ENCODE peak calls at places on chromosomes 2 and 18, in eight cellular contexts. Z is HCT116, U is suprapubic skin, J is tibial artery, Q is uterus, C is hepatocyte, S is PC-9, W is MM.1S. A is an unnamed sample.
A peak's percentile ranks its signal among the peaks of the same experiment; 100 is the strongest.

GRCh38 chr2:119704670-119705120 is 25.7 kb downstream of the TMEM177 start:
- DNase-seq in U (no peak), C (no peak), J (no peak), S (no peak), Z (no peak), Q (no peak), W (no peak), A (no peak)

GRCh38 chr2:3807853-3808252 is 104.5 kb downstream of the DCDC2C start:
- DNase-seq in Q (no peak), U (no peak), Z (no peak), S (no peak), W (no peak), C (no peak), J (no peak), A (no peak)

GRCh38 chr2:58709687-58710354 is 468.7 kb upstream of the FANCL start:
- DNase-seq in S (no peak), W (no peak), C (no peak), U (no peak), Z (no peak), J (no peak), Q (no peak), A (no peak)

GRCh38 chr18:1092228-1092627 is 187.6 kb downstream of the ADCYAP1 start:
- DNase-seq in Z (no peak), S (peak; percentile 26), U (no peak), J (no peak), W (peak; percentile 19), Q (no peak), C (peak; percentile 23), A (no peak)

GRCh38 chr2:46380038-46380940 is 83.1 kb downstream of the EPAS1 start:
- DNase-seq in U (no peak), C (no peak), S (no peak), J (no peak), Z (no peak), Q (peak; percentile 13), W (no peak), A (no peak)

GRCh38 chr2:187825108-187825507 is 270.9 kb upstream of the TFPI start:
- DNase-seq in J (no peak), U (no peak), Z (no peak), Q (no peak), S (no peak), C (no peak), W (no peak), A (no peak)

GRCh38 chr2:9326975-9327374 is 96.4 kb downstream of the ITGB1BP1 start:
- DNase-seq in W (no peak), J (no peak), Z (no peak), S (no peak), C (no peak), Q (no peak), U (no peak), A (no peak)

GRCh38 chr18:12608292-12608691 is 49.6 kb downstream of the SPIRE1 start:
- DNase-seq in Q (no peak), J (no peak), C (no peak), U (no peak), Z (no peak), W (no peak), S (no peak), A (no peak)

GRCh38 chr2:111662039-111662740 is 221.8 kb downstream of the ANAPC1 start:
- DNase-seq in W (peak; percentile 42), Z (no peak), J (no peak), S (no peak), C (no peak), U (no peak), Q (no peak), A (peak; percentile 28)

GRCh38 chr2:208440716-208441115 is 34.1 kb downstream of the PTH2R start:
- DNase-seq in S (no peak), U (no peak), Z (no peak), J (no peak), Q (no peak), W (no peak), C (no peak), A (no peak)

GRCh38 chr2:13492262-13492661 is 775.5 kb downstream of the TRIB2 start:
- DNase-seq in S (no peak), Z (no peak), C (no peak), J (no peak), Q (no peak), W (no peak), U (no peak), A (no peak)

GRCh38 chr2:238975408-238975807 is 127.5 kb downstream of the TWIST2 start:
- DNase-seq in J (no peak), S (no peak), C (no peak), U (no peak), W (no peak), Q (no peak), Z (no peak), A (no peak)

GRCh38 chr2:9095690-9096089 is 92.2 kb upstream of the MBOAT2 start:
- DNase-seq in S (no peak), C (peak; percentile 39), U (no peak), J (peak; percentile 84), W (no peak), Q (no peak), Z (no peak), A (peak; percentile 48)

GRCh38 chr2:240284503-240285259 is 144.2 kb upstream of the OTOS start:
- DNase-seq in Q (no peak), W (no peak), U (no peak), Z (no peak), J (no peak), S (no peak), C (no peak), A (no peak)

GRCh38 chr18:23270999-23271680 is 135.9 kb downstream of the CABLES1 start:
- DNase-seq in U (no peak), W (no peak), S (no peak), Q (no peak), Z (no peak), C (no peak), J (no peak), A (no peak)

GRCh38 chr2:3242747-3243369 is 134.8 kb downstream of the EIPR1 start:
- DNase-seq in W (no peak), C (no peak), Z (no peak), S (no peak), U (no peak), J (no peak), Q (no peak), A (no peak)

GRCh38 chr2:105861198-105861597 is 116.5 kb downstream of the NCK2 start:
- DNase-seq in S (no peak), Z (no peak), W (no peak), Q (no peak), J (no peak), C (no peak), U (no peak), A (no peak)
- H3K4me1 ChIP-seq in S (peaks cover 29% of the 10 kb centered on the region), Z (peaks cover 23% of the 10 kb centered on the region), W (no peaks in the 10 kb centered on the region), Q (no peaks in the 10 kb centered on the region), J (peaks cover 11% of the 10 kb centered on the region), C (peaks cover under 1% of the 10 kb centered on the region), U (peaks cover 35% of the 10 kb centered on the region), A (peaks cover 1% of the 10 kb centered on the region)

DNA sequence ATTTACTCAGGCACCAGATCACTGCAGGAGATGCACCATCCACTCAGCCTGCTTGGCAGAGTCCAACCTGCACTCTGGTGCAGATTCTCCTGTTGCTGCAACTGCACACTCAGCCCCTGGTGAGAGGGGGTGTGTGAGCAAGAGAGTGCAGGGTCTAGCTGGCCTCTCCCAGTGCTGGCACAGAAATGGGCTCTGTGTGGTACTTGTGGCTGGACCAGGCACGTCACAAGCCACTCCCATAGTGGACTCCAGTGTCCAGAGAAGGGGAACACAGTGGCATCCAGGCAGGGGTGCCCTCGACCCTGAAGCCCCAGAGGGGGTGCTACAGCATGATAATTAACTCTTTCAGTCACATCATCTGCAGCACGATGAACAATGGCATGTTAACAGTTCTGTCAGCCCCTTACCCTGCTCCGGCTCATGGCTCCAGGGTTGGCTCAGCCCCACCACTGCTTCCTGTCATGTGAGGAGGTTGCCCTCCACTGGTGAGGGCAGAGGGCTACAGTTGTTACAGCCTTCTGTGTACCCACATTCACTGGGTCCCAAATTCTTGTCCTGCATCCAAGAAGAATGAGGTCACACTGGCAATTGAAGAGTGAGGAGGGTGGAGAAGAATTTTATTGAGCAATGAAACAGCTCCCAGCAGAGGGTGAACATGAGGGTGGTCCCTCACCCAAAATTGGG is 135.7 kb downstream of the EVA1A start:
- DNase-seq in S (no peak), Z (no peak), Q (no peak), U (no peak), C (no peak), W (no peak), J (no peak), A (peak; percentile 32)
- TF ChIP-seq CTCF in S (peak; percentile 22), Z (peak; percentile 25), Q (no peak), U (no peak), C (peak; percentile 8), W (no peak), J (no peak), A (no peak)

DNA sequence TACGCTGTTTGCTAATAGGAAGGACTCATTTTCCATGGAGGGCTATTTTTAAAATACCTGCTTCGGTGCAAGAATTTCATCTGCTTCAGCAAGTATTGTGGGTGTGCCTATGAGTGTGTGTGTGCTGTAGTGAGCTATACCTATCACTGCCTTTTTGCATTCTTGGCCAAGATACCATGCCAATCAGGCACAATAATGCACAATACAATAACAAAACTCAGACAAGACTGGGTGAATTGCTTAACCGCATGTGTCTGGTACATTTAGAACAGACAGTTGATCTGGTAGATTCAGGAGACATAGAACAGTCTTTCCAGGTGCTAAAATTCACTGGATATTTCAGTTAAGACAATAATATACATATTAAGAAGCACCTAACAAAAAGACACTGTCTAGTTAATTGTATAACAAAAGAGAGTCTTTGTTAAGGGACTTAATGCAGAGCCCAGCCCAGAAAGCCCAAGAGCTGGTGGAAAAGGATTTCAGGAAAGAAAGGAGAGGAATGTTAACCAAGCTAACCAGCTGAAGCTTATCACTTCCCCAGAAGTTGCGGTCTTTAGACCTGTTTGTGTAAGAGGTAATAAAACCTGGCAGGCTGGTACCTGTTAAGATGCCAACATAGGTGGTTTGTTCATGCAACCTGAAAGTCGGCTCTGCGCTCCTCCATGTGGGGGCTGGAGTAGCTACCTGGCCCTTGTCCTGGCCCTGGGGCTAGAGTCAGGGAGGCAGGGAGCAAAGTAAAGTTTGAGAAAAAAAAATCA is 153.3 kb upstream of the RBMS1 start:
- DNase-seq in U (no peak), C (no peak), Q (no peak), J (no peak), Z (no peak), S (peak; percentile 45), W (no peak), A (no peak)
- H3K4me3 ChIP-seq in U (peak overlapping the region; percentile 7), C (no peak overlapping the region), Q (no peak overlapping the region), J (no peak overlapping the region), Z (no peak overlapping the region), S (peak overlapping the region; percentile 64), W (no peak overlapping the region), A (no peak overlapping the region)

GRCh38 chr2:222866358-222866960 is 5.6 kb downstream of the ACSL3 start:
- DNase-seq in C (no peak), U (no peak), Q (no peak), J (no peak), W (no peak), Z (no peak), S (no peak), A (no peak)

GRCh38 chr2:222862915-222863544 is 2.2 kb downstream of the ACSL3 start:
- DNase-seq in S (no peak), Q (no peak), Z (no peak), C (no peak), J (no peak), W (no peak), U (no peak), A (no peak)

GRCh38 chr2:222864296-222864695 is 3.5 kb downstream of the ACSL3 start:
- DNase-seq in S (peak; percentile 47), Z (no peak), C (peak; percentile 9), W (no peak), Q (peak; percentile 27), J (no peak), U (no peak), A (no peak)

GRCh38 chr2:222862068-222862914 is 1.5 kb downstream of the ACSL3 start:
- DNase-seq in Q (no peak), Z (no peak), J (no peak), S (no peak), U (no peak), W (no peak), C (peak; percentile 62), A (no peak)

GRCh38 chr2:222865301-222865700 is 4.5 kb downstream of the ACSL3 start:
- DNase-seq in Q (no peak), W (no peak), U (no peak), C (no peak), J (no peak), S (no peak), Z (no peak), A (no peak)
- H3K4me1 ChIP-seq in Q (peaks cover 3% of the 10 kb centered on the region), W (peaks cover 29% of the 10 kb centered on the region), U (peaks cover 39% of the 10 kb centered on the region), C (peaks cover 31% of the 10 kb centered on the region), J (peaks cover 64% of the 10 kb centered on the region), S (peaks cover 77% of the 10 kb centered on the region), Z (peaks cover 34% of the 10 kb centered on the region), A (peaks cover 9% of the 10 kb centered on the region)

A was measured in lung.